ENCODE peak calls at places on chromosomes 12 and 14, in eight cellular contexts. I is activated gamma-delta T cell treated with Interleukin-2 at 50 U/mL for 16 hours; B is non-pigmented ciliary epithelial cell; A is Peyer's patch; D is NCI-H1092 treated with DMSO at 0.1 percent for 48 hours; G is endothelial cell of umbilical vein; O is effector memory CD4-positive, alpha-beta T cell; F is tibial nerve. N is an unnamed sample.

GRCh38 chr14:51394804-51395203 is 154.8 kb downstream of the TMX1 start:
- DNase-seq in I (no peak), B (no peak), A (no peak), D (no peak), G (no peak), O (no peak), F (no peak), N (no peak)

GRCh38 chr12:92334552-92334951 is 188.9 kb upstream of the BTG1 start:
- DNase-seq in I (no peak), B (no peak), A (no peak), D (no peak), G (no peak), O (no peak), F (no peak), N (no peak)

GRCh38 chr12:123983822-123984485 is 10.9 kb downstream of the ZNF664 start:
- DNase-seq in I (peak; percentile 43), B (no peak), A (peak; percentile 47), D (peak; percentile 16), G (peak; percentile 60), O (no peak), F (no peak), N (no peak)

GRCh38 chr12:17264603-17265002 is 658.6 kb upstream of the LMO3 start:
- DNase-seq in I (no peak), B (no peak), A (no peak), D (no peak), G (no peak), O (no peak), F (no peak), N (no peak)

GRCh38 chr12:131536337-131536736 is 174.6 kb upstream of the SFSWAP start:
- DNase-seq in I (no peak), B (no peak), A (no peak), D (no peak), G (no peak), O (peak; percentile 5), F (peak; percentile 33), N (no peak)

GRCh38 chr12:81070846-81071245 is 7.0 kb upstream of the ACSS3 start:
- DNase-seq in I (no peak), B (no peak), A (no peak), D (no peak), G (no peak), O (no peak), F (no peak), N (no peak)

GRCh38 chr12:47903151-47903611 is 1.6 kb downstream of the VDR start:
- DNase-seq in I (no peak), B (peak; percentile 32), A (peak; percentile 62), D (no peak), G (no peak), O (no peak), F (no peak), N (no peak)

GRCh38 chr14:50410921-50411320 is 14.2 kb upstream of the CDKL1 start:
- DNase-seq in I (no peak), B (peak; percentile 61), A (no peak), D (no peak), G (no peak), O (no peak), F (no peak), N (no peak)

GRCh38 chr12:123076604-123077297 is 74.1 kb downstream of the PITPNM2 start:
- DNase-seq in I (peak; percentile 37), B (no peak), A (no peak), D (no peak), G (peak; percentile 58), O (peak; percentile 5), F (no peak), N (no peak)

GRCh38 chr14:29930283-29930682 is 2.6 kb upstream of the PRKD1 start:
- DNase-seq in I (no peak), B (no peak), A (no peak), D (no peak), G (peak; percentile 7), O (no peak), F (no peak), N (no peak)

GRCh38 chr12:83256581-83256980 is 569.9 kb downstream of the TMTC2 start:
- DNase-seq in I (no peak), B (no peak), A (no peak), D (no peak), G (no peak), O (no peak), F (no peak), N (no peak)

GRCh38 chr12:91177380-91177779 is 5.2 kb downstream of the DCN start:
- DNase-seq in I (no peak), B (no peak), A (no peak), D (no peak), G (no peak), O (no peak), F (no peak), N (no peak)

GRCh38 chr14:76772300-76773187 is 11.3 kb downstream of the VASH1 start:
- DNase-seq in I (no peak), B (no peak), A (no peak), D (no peak), G (peak; percentile 95), O (no peak), F (no peak), N (no peak)

GRCh38 chr12:80412343-80412953 is 31.6 kb upstream of the PTPRQ start:
- DNase-seq in I (no peak), B (peak; percentile 30), A (no peak), D (peak; percentile 48), G (peak; percentile 56), O (no peak), F (no peak), N (no peak)

GRCh38 chr14:38716871-38717270 is 386.2 kb downstream of the SEC23A start:
- DNase-seq in I (no peak), B (no peak), A (no peak), D (peak; percentile 45), G (no peak), O (no peak), F (no peak), N (no peak)

GRCh38 chr12:40141996-40142395 is 36.1 kb upstream of the SLC2A13 start:
- DNase-seq in I (no peak), B (no peak), A (no peak), D (no peak), G (no peak), O (no peak), F (no peak), N (no peak)

GRCh38 chr12:76029982-76030377 is 1.6 kb downstream of the PHLDA1 start:
- DNase-seq in I (peak; percentile 15), B (no peak), A (no peak), D (no peak), G (peak; percentile 59), O (no peak), F (no peak), N (no peak)

GRCh38 chr12:70733385-70733784 is 96.2 kb upstream of the PTPRB start:
- DNase-seq in I (no peak), B (peak; percentile 48), A (no peak), D (peak; percentile 66), G (peak; percentile 71), O (no peak), F (no peak), N (no peak)

GRCh38 chr14:22549981-22550670 is 38.9 kb downstream of the DAD1 start:
- DNase-seq in I (peak; percentile 69), B (no peak), A (no peak), D (no peak), G (peak; percentile 52), O (peak; percentile 75), F (no peak), N (peak; percentile 78)

GRCh38 chr14:97713023-97713422 is 915.8 kb downstream of the VRK1 start:
- DNase-seq in I (no peak), B (no peak), A (no peak), D (no peak), G (no peak), O (no peak), F (no peak), N (no peak)

GRCh38 chr12:93857917-93858513 is 180.8 kb downstream of the CRADD start:
- DNase-seq in I (no peak), B (no peak), A (no peak), D (no peak), G (no peak), O (no peak), F (no peak), N (no peak)

GRCh38 chr12:50314629-50315312 is 31.5 kb upstream of the LIMA1 start:
- DNase-seq in I (no peak), B (peak; percentile 35), A (no peak), D (peak; percentile 33), G (peak; percentile 70), O (no peak), F (no peak), N (no peak)

GRCh38 chr14:31038521-31039166 is 12.5 kb upstream of the STRN3 start:
- DNase-seq in I (no peak), B (no peak), A (no peak), D (no peak), G (peak; percentile 96), O (no peak), F (no peak), N (no peak)